ENCODE peak calls at places on chromosomes 1 and 21, in four cellular contexts. One of them, this sample, is unnamed.

GRCh38 chr1:183822081-183822611 is 17.2 kb downstream of the RGL1 start:
- DNase-seq in GM12878: no peak
- DNase-seq in K562: no peak
- DNase-seq in HepG2: no peak
- DNase-seq in this sample: no peak

GRCh38 chr1:2412773-2413494 is 570 bp upstream of the PEX10 start:
- DNase-seq in GM12878: no peak
- DNase-seq in K562: peak
- DNase-seq in HepG2: peak
- DNase-seq in this sample: no peak

GRCh38 chr1:32818804-32819541 is 1.5 kb downstream of the S100PBP start:
- DNase-seq in GM12878: peak
- DNase-seq in K562: no peak
- DNase-seq in HepG2: no peak
- DNase-seq in this sample: no peak

GRCh38 chr21:37367758-37368535 is 1.4 kb downstream of the DYRK1A start:
- DNase-seq in GM12878: no peak
- DNase-seq in K562: peak
- DNase-seq in HepG2: no peak
- DNase-seq in this sample: peak

GRCh38 chr1:7224644-7225043 is 439.4 kb downstream of the CAMTA1 start:
- DNase-seq in GM12878: no peak
- DNase-seq in K562: no peak
- DNase-seq in HepG2: no peak
- DNase-seq in this sample: peak

GRCh38 chr1:157073944-157074685 is 25.5 kb downstream of the ETV3L start:
- DNase-seq in GM12878: no peak
- DNase-seq in K562: peak
- DNase-seq in HepG2: peak
- DNase-seq in this sample: peak

GRCh38 chr1:7384679-7385078 is 386.4 kb upstream of the VAMP3 start:
- DNase-seq in GM12878: no peak
- DNase-seq in K562: no peak
- DNase-seq in HepG2: no peak
- DNase-seq in this sample: peak

GRCh38 chr21:38809170-38809878 is 3.6 kb downstream of the ETS2 start:
- DNase-seq in GM12878: no peak
- DNase-seq in K562: no peak
- DNase-seq in HepG2: no peak
- DNase-seq in this sample: peak

GRCh38 chr1:182674346-182675246 is 9.8 kb downstream of the RGS8 start:
- DNase-seq in GM12878: no peak
- DNase-seq in K562: no peak
- DNase-seq in HepG2: no peak
- DNase-seq in this sample: no peak

GRCh38 chr1:2591581-2592261 is 5.1 kb downstream of the PRXL2B start:
- DNase-seq in GM12878: no peak
- DNase-seq in K562: no peak
- DNase-seq in HepG2: no peak
- DNase-seq in this sample: no peak

GRCh38 chr1:113320972-113321680 is 69.2 kb upstream of the MAGI3 start:
- DNase-seq in GM12878: no peak
- DNase-seq in K562: no peak
- DNase-seq in HepG2: no peak
- DNase-seq in this sample: no peak

GRCh38 chr1:155134858-155135415 is 715 bp upstream of the SLC50A1 start:
- DNase-seq in GM12878: no peak
- DNase-seq in K562: peak
- DNase-seq in HepG2: peak
- DNase-seq in this sample: no peak

GRCh38 chr1:51342591-51343206 is 12.3 kb upstream of the TTC39A start:
- DNase-seq in GM12878: no peak
- DNase-seq in K562: no peak
- DNase-seq in HepG2: no peak
- DNase-seq in this sample: no peak

GRCh38 chr1:22652457-22652856 is 579 bp upstream of the C1QB start:
- DNase-seq in GM12878: no peak
- DNase-seq in K562: no peak
- DNase-seq in HepG2: no peak
- DNase-seq in this sample: no peak

GRCh38 chr1:2529776-2530500 is at the start of gene HES5:
- DNase-seq in GM12878: no peak
- DNase-seq in K562: no peak
- DNase-seq in HepG2: no peak
- DNase-seq in this sample: no peak

GRCh38 chr21:14675774-14676530 is 129.8 kb upstream of the SAMSN1 start:
- DNase-seq in GM12878: peak
- DNase-seq in K562: no peak
- DNase-seq in HepG2: no peak
- DNase-seq in this sample: no peak

GRCh38 chr1:3145489-3146325 is 76.7 kb downstream of the PRDM16 start:
- DNase-seq in GM12878: no peak
- DNase-seq in K562: no peak
- DNase-seq in HepG2: no peak
- DNase-seq in this sample: no peak

GRCh38 chr1:160746870-160747500 is 7.9 kb downstream of the SLAMF7 start:
- DNase-seq in GM12878: no peak
- DNase-seq in K562: no peak
- DNase-seq in HepG2: no peak
- DNase-seq in this sample: no peak

GRCh38 chr1:119079881-119080280 is 60.6 kb downstream of the WARS2 start:
- DNase-seq in GM12878: no peak
- DNase-seq in K562: no peak
- DNase-seq in HepG2: no peak
- DNase-seq in this sample: no peak

GRCh38 chr1:88784551-88784950 is 100.5 kb downstream of the PKN2 start:
- DNase-seq in GM12878: no peak
- DNase-seq in K562: no peak
- DNase-seq in HepG2: no peak
- DNase-seq in this sample: no peak

GRCh38 chr1:164771568-164772350 is 212.8 kb downstream of the PBX1 start:
- DNase-seq in GM12878: no peak
- DNase-seq in K562: peak
- DNase-seq in HepG2: no peak
- DNase-seq in this sample: no peak

GRCh38 chr1:84698151-84698651 is 7.9 kb upstream of the SSX2IP start:
- DNase-seq in GM12878: no peak
- DNase-seq in K562: no peak
- DNase-seq in HepG2: no peak
- DNase-seq in this sample: no peak

GRCh38 chr1:244224487-244225430 is 173.7 kb downstream of the ZBTB18 start:
- DNase-seq in GM12878: no peak
- DNase-seq in K562: no peak
- DNase-seq in HepG2: no peak
- DNase-seq in this sample: no peak

GRCh38 chr21:37087188-37087587 is 14.1 kb downstream of the TTC3 start:
- DNase-seq in GM12878: no peak
- DNase-seq in K562: peak
- DNase-seq in HepG2: no peak
- DNase-seq in this sample: no peak

GRCh38 chr1:182299728-182300581 is 91.6 kb downstream of the GLUL start:
- DNase-seq in GM12878: no peak
- DNase-seq in K562: peak
- DNase-seq in HepG2: peak
- DNase-seq in this sample: no peak

GRCh38 chr1:2972879-2973575 is 48.2 kb upstream of the ACTRT2 start:
- DNase-seq in GM12878: no peak
- DNase-seq in K562: no peak
- DNase-seq in HepG2: no peak
- DNase-seq in this sample: no peak

GRCh38 chr1:246769306-246769705 is 45.1 kb downstream of the SCCPDH start:
- DNase-seq in GM12878: no peak
- DNase-seq in K562: no peak
- DNase-seq in HepG2: no peak
- DNase-seq in this sample: no peak

GRCh38 chr1:61241411-61241838 is 159.1 kb downstream of the NFIA start:
- DNase-seq in GM12878: no peak
- DNase-seq in K562: no peak
- DNase-seq in HepG2: no peak
- DNase-seq in this sample: no peak

GRCh38 chr1:91406773-91407389 is 2.2 kb upstream of the HFM1 start:
- DNase-seq in GM12878: no peak
- DNase-seq in K562: peak
- DNase-seq in HepG2: peak
- DNase-seq in this sample: no peak

GRCh38 chr1:91400133-91400725 is 4.4 kb downstream of the HFM1 start:
- DNase-seq in GM12878: no peak
- DNase-seq in K562: no peak
- DNase-seq in HepG2: no peak
- DNase-seq in this sample: no peak

GRCh38 chr1:91402023-91402422 is 2.6 kb downstream of the HFM1 start:
- DNase-seq in GM12878: no peak
- DNase-seq in K562: peak
- DNase-seq in HepG2: peak
- DNase-seq in this sample: no peak

DNA sequence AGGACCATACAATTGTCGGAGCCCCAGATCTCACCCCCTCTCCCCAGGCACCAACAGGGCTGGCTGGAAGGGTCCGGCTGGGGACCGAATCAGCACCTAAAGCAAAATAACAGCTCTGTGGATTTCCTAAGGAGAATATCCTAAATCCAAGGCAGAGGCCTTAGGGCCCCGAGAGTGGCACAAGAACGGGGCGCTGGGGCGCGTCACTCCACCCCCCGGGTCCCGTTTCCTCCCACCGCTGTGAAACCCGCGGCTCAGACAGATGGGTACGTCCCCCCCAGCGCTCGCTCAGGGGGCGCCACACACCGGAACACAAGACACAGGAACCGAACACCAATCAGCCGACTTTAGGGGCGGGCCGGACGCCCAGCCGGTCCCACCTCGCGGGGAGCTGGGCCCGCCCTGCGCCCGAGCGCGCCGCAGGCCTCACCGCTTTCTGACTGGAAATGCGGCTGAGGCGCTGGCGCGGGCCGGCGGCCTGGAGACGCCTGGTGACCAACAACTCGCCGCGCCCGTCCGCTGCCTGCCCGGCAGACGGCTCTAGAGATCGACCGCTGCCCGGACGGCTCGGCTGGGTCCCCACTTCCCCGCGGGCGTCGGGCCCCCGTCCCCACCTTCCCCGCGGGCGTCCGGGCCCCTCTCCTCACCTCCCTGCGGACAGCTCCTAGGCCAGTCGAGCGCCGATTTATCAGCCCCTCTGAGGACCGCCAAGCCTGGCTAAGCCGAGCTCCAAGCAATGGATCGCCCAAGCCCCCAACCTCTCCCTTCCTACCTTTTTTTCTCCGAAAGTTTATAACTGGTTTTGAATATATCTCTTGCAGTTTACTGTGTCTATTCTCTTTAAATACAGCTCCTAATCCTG is at the start of gene HFM1:
- DNase-seq in GM12878: no peak
- DNase-seq in K562: peak
- DNase-seq in HepG2: peak
- DNase-seq in this sample: no peak
- TF ChIP-seq EP300 in GM12878: no peak
- TF ChIP-seq EP300 in K562: peak
- TF ChIP-seq EP300 in HepG2: no peak
- TF ChIP-seq EP300 in this sample: no peak

GRCh38 chr1:109392788-109393580 is 4.7 kb downstream of the SORT1 start:
- DNase-seq in GM12878: no peak
- DNase-seq in K562: peak
- DNase-seq in HepG2: peak
- DNase-seq in this sample: no peak

GRCh38 chr1:109393602-109394233 is 4.0 kb downstream of the SORT1 start:
- DNase-seq in GM12878: no peak
- DNase-seq in K562: no peak
- DNase-seq in HepG2: no peak
- DNase-seq in this sample: no peak

GRCh38 chr1:109391626-109392025 is 6.1 kb downstream of the SORT1 start:
- DNase-seq in GM12878: peak
- DNase-seq in K562: no peak
- DNase-seq in HepG2: no peak
- DNase-seq in this sample: no peak

GRCh38 chr1:109391161-109391556 is 6.6 kb downstream of the SORT1 start:
- DNase-seq in GM12878: no peak
- DNase-seq in K562: no peak
- DNase-seq in HepG2: no peak
- DNase-seq in this sample: no peak

GRCh38 chr1:109392037-109392787 is 5.5 kb downstream of the SORT1 start:
- DNase-seq in GM12878: no peak
- DNase-seq in K562: no peak
- DNase-seq in HepG2: no peak
- DNase-seq in this sample: no peak
- H3K27ac ChIP-seq in GM12878: peak
- H3K27ac ChIP-seq in K562: peak
- H3K27ac ChIP-seq in HepG2: peak
- H3K27ac ChIP-seq in this sample: no peak

GRCh38 chr1:91015358-91015780 is 6.5 kb downstream of the ZNF644 start:
- DNase-seq in GM12878: no peak
- DNase-seq in K562: no peak
- DNase-seq in HepG2: peak
- DNase-seq in this sample: no peak

GRCh38 chr1:91014475-91014874 is 7.4 kb downstream of the ZNF644 start:
- DNase-seq in GM12878: no peak
- DNase-seq in K562: no peak
- DNase-seq in HepG2: peak
- DNase-seq in this sample: no peak

GRCh38 chr1:91011726-91012125 is 10.1 kb downstream of the ZNF644 start:
- DNase-seq in GM12878: no peak
- DNase-seq in K562: no peak
- DNase-seq in HepG2: no peak
- DNase-seq in this sample: no peak

GRCh38 chr1:91013302-91013701 is 8.5 kb downstream of the ZNF644 start:
- DNase-seq in GM12878: no peak
- DNase-seq in K562: no peak
- DNase-seq in HepG2: no peak
- DNase-seq in this sample: no peak

GRCh38 chr1:91012196-91012595 is 9.6 kb downstream of the ZNF644 start:
- DNase-seq in GM12878: no peak
- DNase-seq in K562: no peak
- DNase-seq in HepG2: no peak
- DNase-seq in this sample: no peak
- TF ChIP-seq CREB1 in GM12878: no peak
- TF ChIP-seq CREB1 in K562: no peak
- TF ChIP-seq CREB1 in HepG2: no peak
- TF ChIP-seq CREB1 in this sample: no peak

GRCh38 chr1:104932949-104933679 is 1183.4 kb downstream of the AMY1C start:
- DNase-seq in GM12878: no peak
- DNase-seq in K562: no peak
- DNase-seq in HepG2: no peak
- DNase-seq in this sample: no peak
- TF ChIP-seq EP300 in GM12878: no peak
- TF ChIP-seq EP300 in K562: no peak
- TF ChIP-seq EP300 in HepG2: no peak
- TF ChIP-seq EP300 in this sample: no peak